ENCODE peak calls at places on chromosomes 12 and 14, in five cellular contexts. One of them, this sample, is unnamed.

GRCh38 chr12:131072446-131073230 is 118.9 kb downstream of the ADGRD1 start:
- DNase-seq in activated CD4-positive, alpha-beta T cell treated with anti-CD3 and anti-CD28 coated beads, Interleukin-2, amount 50 U/mL, for 1 hour: no peak
- DNase-seq in substantia nigra: no peak
- DNase-seq in renal cortical epithelial cell: no peak
- DNase-seq in caudate nucleus: no peak
- DNase-seq in this sample: no peak

GRCh38 chr12:80838024-80838658 is 99.6 kb downstream of the LIN7A start:
- DNase-seq in activated CD4-positive, alpha-beta T cell treated with anti-CD3 and anti-CD28 coated beads, Interleukin-2, amount 50 U/mL, for 1 hour: no peak
- DNase-seq in substantia nigra: no peak
- DNase-seq in renal cortical epithelial cell: peak; percentile 32
- DNase-seq in caudate nucleus: no peak
- DNase-seq in this sample: no peak

GRCh38 chr12:49098703-49099102 is 4.1 kb upstream of the DHH start:
- DNase-seq in activated CD4-positive, alpha-beta T cell treated with anti-CD3 and anti-CD28 coated beads, Interleukin-2, amount 50 U/mL, for 1 hour: no peak
- DNase-seq in substantia nigra: no peak
- DNase-seq in renal cortical epithelial cell: no peak
- DNase-seq in caudate nucleus: no peak
- DNase-seq in this sample: no peak

GRCh38 chr12:100398307-100398706 is 41.4 kb downstream of the SLC17A8 start:
- DNase-seq in activated CD4-positive, alpha-beta T cell treated with anti-CD3 and anti-CD28 coated beads, Interleukin-2, amount 50 U/mL, for 1 hour: no peak
- DNase-seq in substantia nigra: no peak
- DNase-seq in renal cortical epithelial cell: no peak
- DNase-seq in caudate nucleus: no peak
- DNase-seq in this sample: no peak

GRCh38 chr14:49972840-49973239 is 80.0 kb downstream of the ARF6 start:
- DNase-seq in activated CD4-positive, alpha-beta T cell treated with anti-CD3 and anti-CD28 coated beads, Interleukin-2, amount 50 U/mL, for 1 hour: peak; percentile 43
- DNase-seq in substantia nigra: no peak
- DNase-seq in renal cortical epithelial cell: peak; percentile 92
- DNase-seq in caudate nucleus: no peak
- DNase-seq in this sample: no peak

GRCh38 chr14:96792003-96792402 is 5.2 kb upstream of the VRK1 start:
- DNase-seq in activated CD4-positive, alpha-beta T cell treated with anti-CD3 and anti-CD28 coated beads, Interleukin-2, amount 50 U/mL, for 1 hour: no peak
- DNase-seq in substantia nigra: no peak
- DNase-seq in renal cortical epithelial cell: no peak
- DNase-seq in caudate nucleus: no peak
- DNase-seq in this sample: no peak

GRCh38 chr12:19088576-19088975 is 41.0 kb upstream of the PLEKHA5 start:
- DNase-seq in activated CD4-positive, alpha-beta T cell treated with anti-CD3 and anti-CD28 coated beads, Interleukin-2, amount 50 U/mL, for 1 hour: no peak
- DNase-seq in substantia nigra: no peak
- DNase-seq in renal cortical epithelial cell: no peak
- DNase-seq in caudate nucleus: no peak
- DNase-seq in this sample: no peak

GRCh38 chr14:77475432-77476115 is 17.7 kb downstream of the AHSA1 start:
- DNase-seq in activated CD4-positive, alpha-beta T cell treated with anti-CD3 and anti-CD28 coated beads, Interleukin-2, amount 50 U/mL, for 1 hour: no peak
- DNase-seq in substantia nigra: no peak
- DNase-seq in renal cortical epithelial cell: no peak
- DNase-seq in caudate nucleus: no peak
- DNase-seq in this sample: no peak

GRCh38 chr12:109464642-109465351 is 12.3 kb downstream of the KCTD10 start:
- DNase-seq in activated CD4-positive, alpha-beta T cell treated with anti-CD3 and anti-CD28 coated beads, Interleukin-2, amount 50 U/mL, for 1 hour: no peak
- DNase-seq in substantia nigra: no peak
- DNase-seq in renal cortical epithelial cell: peak; percentile 28
- DNase-seq in caudate nucleus: no peak
- DNase-seq in this sample: no peak

GRCh38 chr12:43402431-43402830 is 149.6 kb downstream of the ADAMTS20 start:
- DNase-seq in activated CD4-positive, alpha-beta T cell treated with anti-CD3 and anti-CD28 coated beads, Interleukin-2, amount 50 U/mL, for 1 hour: no peak
- DNase-seq in substantia nigra: no peak
- DNase-seq in renal cortical epithelial cell: no peak
- DNase-seq in caudate nucleus: no peak
- DNase-seq in this sample: no peak

GRCh38 chr12:724194-724855 is 28.1 kb upstream of the WNK1 start:
- DNase-seq in activated CD4-positive, alpha-beta T cell treated with anti-CD3 and anti-CD28 coated beads, Interleukin-2, amount 50 U/mL, for 1 hour: peak; percentile 7
- DNase-seq in substantia nigra: no peak
- DNase-seq in renal cortical epithelial cell: peak; percentile 25
- DNase-seq in caudate nucleus: no peak
- DNase-seq in this sample: no peak

GRCh38 chr12:128796439-128797118 is 27.2 kb downstream of the SLC15A4 start:
- DNase-seq in activated CD4-positive, alpha-beta T cell treated with anti-CD3 and anti-CD28 coated beads, Interleukin-2, amount 50 U/mL, for 1 hour: no peak
- DNase-seq in substantia nigra: peak; percentile 25
- DNase-seq in renal cortical epithelial cell: no peak
- DNase-seq in caudate nucleus: no peak
- DNase-seq in this sample: no peak

GRCh38 chr14:106875503-106875902 is 1349.1 kb downstream of the TMEM121 start:
- DNase-seq in activated CD4-positive, alpha-beta T cell treated with anti-CD3 and anti-CD28 coated beads, Interleukin-2, amount 50 U/mL, for 1 hour: peak; percentile 30
- DNase-seq in substantia nigra: no peak
- DNase-seq in renal cortical epithelial cell: no peak
- DNase-seq in caudate nucleus: no peak
- DNase-seq in this sample: no peak

GRCh38 chr12:124091835-124092234 is 118.8 kb downstream of the ZNF664 start:
- DNase-seq in activated CD4-positive, alpha-beta T cell treated with anti-CD3 and anti-CD28 coated beads, Interleukin-2, amount 50 U/mL, for 1 hour: no peak
- DNase-seq in substantia nigra: no peak
- DNase-seq in renal cortical epithelial cell: no peak
- DNase-seq in caudate nucleus: no peak
- DNase-seq in this sample: no peak

GRCh38 chr12:4908694-4909396 is 860 bp upstream of the KCNA1 start:
- DNase-seq in activated CD4-positive, alpha-beta T cell treated with anti-CD3 and anti-CD28 coated beads, Interleukin-2, amount 50 U/mL, for 1 hour: no peak
- DNase-seq in substantia nigra: no peak
- DNase-seq in renal cortical epithelial cell: no peak
- DNase-seq in caudate nucleus: no peak
- DNase-seq in this sample: peak; percentile 57

GRCh38 chr12:7666595-7666994 is 887 bp upstream of the APOBEC1 start:
- DNase-seq in activated CD4-positive, alpha-beta T cell treated with anti-CD3 and anti-CD28 coated beads, Interleukin-2, amount 50 U/mL, for 1 hour: no peak
- DNase-seq in substantia nigra: no peak
- DNase-seq in renal cortical epithelial cell: no peak
- DNase-seq in caudate nucleus: no peak
- DNase-seq in this sample: no peak

GRCh38 chr12:29350080-29350479 is 30.9 kb downstream of the ERGIC2 start:
- DNase-seq in activated CD4-positive, alpha-beta T cell treated with anti-CD3 and anti-CD28 coated beads, Interleukin-2, amount 50 U/mL, for 1 hour: no peak
- DNase-seq in substantia nigra: no peak
- DNase-seq in renal cortical epithelial cell: peak; percentile 64
- DNase-seq in caudate nucleus: no peak
- DNase-seq in this sample: no peak

GRCh38 chr12:7129647-7130536 is at the start of gene CLSTN3:
- DNase-seq in activated CD4-positive, alpha-beta T cell treated with anti-CD3 and anti-CD28 coated beads, Interleukin-2, amount 50 U/mL, for 1 hour: peak; percentile 82
- DNase-seq in substantia nigra: peak; percentile 68
- DNase-seq in renal cortical epithelial cell: peak; percentile 40
- DNase-seq in caudate nucleus: peak; percentile 68
- DNase-seq in this sample: peak; percentile 72

GRCh38 chr12:95130096-95130495 is 56.7 kb upstream of the NR2C1 start:
- DNase-seq in activated CD4-positive, alpha-beta T cell treated with anti-CD3 and anti-CD28 coated beads, Interleukin-2, amount 50 U/mL, for 1 hour: no peak
- DNase-seq in substantia nigra: no peak
- DNase-seq in renal cortical epithelial cell: no peak
- DNase-seq in caudate nucleus: no peak
- DNase-seq in this sample: no peak